ENCODE peak calls at places on chromosomes 16 and 17, in four cellular contexts. One of them, this sample, is unnamed.

GRCh38 chr16:53580038-53580802 is 77.2 kb upstream of the AKTIP start:
- DNase-seq in uterus: no peak
- DNase-seq in lung: no peak
- DNase-seq in HepG2: no peak
- DNase-seq in this sample: no peak

GRCh38 chr16:86734559-86735480 is 156.5 kb downstream of the FOXL1 start:
- DNase-seq in lung: no peak
- DNase-seq in HepG2: no peak
- DNase-seq in uterus: no peak
- DNase-seq in this sample: peak

GRCh38 chr16:14249291-14250032 is 178.3 kb downstream of the MRTFB start:
- DNase-seq in lung: no peak
- DNase-seq in HepG2: peak
- DNase-seq in uterus: peak
- DNase-seq in this sample: peak

GRCh38 chr16:8372141-8372540 is 218.2 kb downstream of the TMEM114 start:
- DNase-seq in lung: no peak
- DNase-seq in HepG2: no peak
- DNase-seq in uterus: no peak
- DNase-seq in this sample: no peak

GRCh38 chr17:37447641-37448040 is 41.0 kb downstream of the TADA2A start:
- DNase-seq in HepG2: no peak
- DNase-seq in uterus: no peak
- DNase-seq in lung: no peak
- DNase-seq in this sample: peak

GRCh38 chr16:59707441-59707840 is 973.3 kb upstream of the GOT2 start:
- DNase-seq in HepG2: no peak
- DNase-seq in lung: no peak
- DNase-seq in uterus: no peak
- DNase-seq in this sample: no peak

GRCh38 chr17:50127661-50128361 is 2.1 kb downstream of the SAMD14 start:
- DNase-seq in lung: no peak
- DNase-seq in HepG2: no peak
- DNase-seq in uterus: no peak
- DNase-seq in this sample: peak

GRCh38 chr17:46035112-46035818 is 36.2 kb downstream of the STH start:
- DNase-seq in uterus: no peak
- DNase-seq in HepG2: no peak
- DNase-seq in lung: no peak
- DNase-seq in this sample: peak

GRCh38 chr17:41061969-41062368 is 2.1 kb upstream of the KRTAP2-3 start:
- DNase-seq in uterus: no peak
- DNase-seq in HepG2: peak
- DNase-seq in lung: no peak
- DNase-seq in this sample: peak

GRCh38 chr17:4198995-4199394 is 56.0 kb downstream of the CYB5D2 start:
- DNase-seq in HepG2: no peak
- DNase-seq in lung: no peak
- DNase-seq in uterus: no peak
- DNase-seq in this sample: no peak

GRCh38 chr16:19005561-19006445 is 22.1 kb downstream of the TMC7 start:
- DNase-seq in uterus: no peak
- DNase-seq in HepG2: peak
- DNase-seq in lung: no peak
- DNase-seq in this sample: peak

GRCh38 chr16:51648521-51648920 is 497.5 kb upstream of the SALL1 start:
- DNase-seq in lung: no peak
- DNase-seq in uterus: no peak
- DNase-seq in HepG2: no peak
- DNase-seq in this sample: no peak

GRCh38 chr17:64024215-64024654 is 3.8 kb upstream of the ICAM2 start:
- DNase-seq in HepG2: no peak
- DNase-seq in uterus: no peak
- DNase-seq in lung: no peak
- DNase-seq in this sample: no peak

GRCh38 chr17:34579017-34579946 is at the start of gene TMEM132E:
- DNase-seq in HepG2: no peak
- DNase-seq in uterus: peak
- DNase-seq in lung: peak
- DNase-seq in this sample: no peak

GRCh38 chr17:5446786-5447185 is 7.8 kb upstream of the C1QBP start:
- DNase-seq in lung: no peak
- DNase-seq in uterus: no peak
- DNase-seq in HepG2: no peak
- DNase-seq in this sample: no peak

GRCh38 chr17:13864551-13864950 is 204.8 kb upstream of the COX10 start:
- DNase-seq in uterus: no peak
- DNase-seq in lung: no peak
- DNase-seq in HepG2: no peak
- DNase-seq in this sample: peak

GRCh38 chr16:88611220-88611821 is 27.1 kb upstream of the IL17C start:
- DNase-seq in uterus: no peak
- DNase-seq in HepG2: no peak
- DNase-seq in lung: no peak
- DNase-seq in this sample: no peak

GRCh38 chr17:21297026-21297520 is 12.6 kb downstream of the MAP2K3 start:
- DNase-seq in HepG2: no peak
- DNase-seq in uterus: no peak
- DNase-seq in lung: no peak
- DNase-seq in this sample: no peak

GRCh38 chr16:26194526-26194925 is 502.8 kb downstream of the HS3ST4 start:
- DNase-seq in lung: no peak
- DNase-seq in HepG2: no peak
- DNase-seq in uterus: no peak
- DNase-seq in this sample: no peak

GRCh38 chr17:58302171-58302918 is 21.6 kb upstream of the MPO start:
- DNase-seq in lung: peak
- DNase-seq in uterus: no peak
- DNase-seq in HepG2: no peak
- DNase-seq in this sample: no peak

GRCh38 chr17:40181205-40181604 is 3.9 kb downstream of the RAPGEFL1 start:
- DNase-seq in HepG2: no peak
- DNase-seq in lung: no peak
- DNase-seq in uterus: no peak
- DNase-seq in this sample: no peak

GRCh38 chr17:67525239-67526135 is 148.4 kb downstream of the PITPNC1 start:
- DNase-seq in HepG2: no peak
- DNase-seq in uterus: no peak
- DNase-seq in lung: no peak
- DNase-seq in this sample: no peak

GRCh38 chr17:79911430-79912399 is 72.5 kb upstream of the CBX4 start:
- DNase-seq in HepG2: no peak
- DNase-seq in uterus: no peak
- DNase-seq in lung: no peak
- DNase-seq in this sample: no peak

GRCh38 chr17:80676564-80676963 is 131.9 kb downstream of the RPTOR start:
- DNase-seq in lung: no peak
- DNase-seq in uterus: no peak
- DNase-seq in HepG2: no peak
- DNase-seq in this sample: no peak

GRCh38 chr16:58230259-58230658 is 32.4 kb upstream of the CSNK2A2 start:
- DNase-seq in HepG2: no peak
- DNase-seq in uterus: no peak
- DNase-seq in lung: no peak
- DNase-seq in this sample: no peak

GRCh38 chr17:36008998-36009665 is 7.8 kb upstream of the CCL15 start:
- DNase-seq in uterus: no peak
- DNase-seq in lung: no peak
- DNase-seq in HepG2: peak
- DNase-seq in this sample: peak

DNA sequence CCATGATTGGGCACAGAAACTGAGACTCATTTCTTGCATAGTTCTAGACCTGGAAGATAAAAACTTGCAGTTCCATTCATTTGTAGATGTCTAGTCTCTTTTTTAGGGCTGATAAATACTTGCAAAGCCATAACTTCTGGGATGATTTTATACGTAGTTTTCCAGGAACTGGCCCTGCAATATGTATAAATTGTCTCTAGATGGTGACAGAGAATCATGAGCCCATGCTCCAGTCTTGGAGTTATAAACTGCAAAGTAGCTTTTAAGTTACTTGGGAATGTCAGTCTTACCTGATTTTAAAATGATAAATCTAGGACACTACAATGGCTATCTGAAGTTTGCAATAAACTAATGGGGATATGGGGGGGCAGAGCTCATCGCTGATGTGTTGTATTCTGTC is 3.0 kb upstream of the ADAMTS18 start:
- DNase-seq in lung: no peak
- DNase-seq in HepG2: no peak
- DNase-seq in uterus: no peak
- DNase-seq in this sample: peak
- H3K4me3 ChIP-seq in lung: no peak
- H3K4me3 ChIP-seq in HepG2: no peak
- H3K4me3 ChIP-seq in uterus: no peak
- H3K4me3 ChIP-seq in this sample: no peak

GRCh38 chr17:51374220-51374619 is 113.9 kb downstream of the UTP18 start:
- DNase-seq in HepG2: no peak
- DNase-seq in uterus: no peak
- DNase-seq in lung: no peak
- DNase-seq in this sample: no peak

GRCh38 chr17:51372345-51373004 is 112.1 kb downstream of the UTP18 start:
- DNase-seq in uterus: no peak
- DNase-seq in HepG2: peak
- DNase-seq in lung: peak
- DNase-seq in this sample: peak

GRCh38 chr17:51366866-51367265 is 106.5 kb downstream of the UTP18 start:
- DNase-seq in HepG2: no peak
- DNase-seq in lung: no peak
- DNase-seq in uterus: no peak
- DNase-seq in this sample: no peak

GRCh38 chr17:51373489-51374194 is 113.3 kb downstream of the UTP18 start:
- DNase-seq in uterus: no peak
- DNase-seq in HepG2: no peak
- DNase-seq in lung: no peak
- DNase-seq in this sample: no peak

DNA sequence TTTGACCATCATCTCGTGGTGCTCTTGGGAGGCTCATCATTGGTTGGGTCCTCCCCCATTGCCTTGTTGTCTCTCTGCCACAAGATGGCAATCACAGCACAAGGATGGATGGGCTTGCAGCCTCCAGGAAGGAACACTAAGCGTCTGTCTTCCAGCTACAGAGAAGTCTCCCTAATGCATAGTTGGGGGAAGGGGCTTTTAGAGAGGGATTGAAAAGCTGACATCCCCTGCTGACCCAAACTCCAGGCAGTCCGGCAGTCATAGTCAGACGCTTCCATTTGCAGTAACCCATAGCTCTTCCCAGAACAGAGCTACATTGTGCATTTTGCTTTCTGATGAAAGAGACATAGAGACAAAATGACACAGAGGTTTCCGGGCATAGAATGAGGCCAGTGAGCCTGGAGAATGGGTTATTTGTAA is 111.4 kb downstream of the UTP18 start:
- DNase-seq in uterus: no peak
- DNase-seq in lung: no peak
- DNase-seq in HepG2: peak
- DNase-seq in this sample: peak
- TF ChIP-seq CTCF in uterus: peak
- TF ChIP-seq CTCF in lung: peak
- TF ChIP-seq CTCF in HepG2: peak
- TF ChIP-seq CTCF in this sample: peak

DNA sequence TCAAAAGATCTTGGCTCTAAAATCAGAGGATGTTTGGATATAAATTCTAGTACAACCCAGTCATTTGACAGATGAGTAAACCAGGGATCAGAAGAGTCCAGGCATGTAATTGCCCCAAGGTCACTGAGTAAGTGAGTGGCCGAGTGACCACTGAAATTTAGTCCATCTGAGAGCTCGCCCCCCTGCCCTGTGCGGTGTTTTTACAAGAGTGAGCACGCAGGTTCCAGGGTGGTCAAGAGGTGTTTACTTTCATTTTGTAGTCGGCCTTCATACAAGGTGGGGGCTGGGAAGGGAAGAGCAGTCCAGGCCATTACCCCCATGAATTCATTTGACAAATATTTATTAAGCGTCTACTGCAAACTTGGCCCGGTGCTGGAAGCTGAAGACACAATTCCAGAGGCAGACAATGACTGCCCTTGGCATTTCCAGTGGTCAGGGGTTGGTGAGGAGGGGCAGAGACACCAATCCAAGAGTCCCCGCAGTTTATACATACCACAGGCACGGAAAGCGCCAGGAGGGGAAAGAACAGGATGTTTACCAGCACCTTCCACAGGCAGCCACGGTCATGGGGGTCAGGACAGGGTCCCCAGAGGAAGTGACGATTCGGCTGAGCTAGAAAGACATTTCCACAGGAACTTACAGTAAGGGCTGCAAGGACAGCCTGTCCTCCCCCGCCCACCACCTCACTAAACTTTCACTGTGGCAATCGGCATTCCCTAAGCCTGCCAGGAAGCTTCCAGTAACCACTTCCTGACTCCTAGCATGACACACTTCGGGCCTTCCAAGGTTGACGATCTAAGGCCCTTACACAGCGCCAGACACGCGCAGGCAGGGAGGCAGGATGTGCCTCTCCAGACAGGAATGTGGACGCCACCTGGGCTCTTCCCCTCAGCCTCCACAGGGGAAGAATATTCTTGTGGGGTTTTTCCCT is 1.4 kb upstream of the MT2A start:
- DNase-seq in lung: peak
- DNase-seq in HepG2: peak
- DNase-seq in uterus: peak
- DNase-seq in this sample: peak
- H3K4me3 ChIP-seq in lung: no peak
- H3K4me3 ChIP-seq in HepG2: peak
- H3K4me3 ChIP-seq in uterus: no peak
- H3K4me3 ChIP-seq in this sample: peak

DNA sequence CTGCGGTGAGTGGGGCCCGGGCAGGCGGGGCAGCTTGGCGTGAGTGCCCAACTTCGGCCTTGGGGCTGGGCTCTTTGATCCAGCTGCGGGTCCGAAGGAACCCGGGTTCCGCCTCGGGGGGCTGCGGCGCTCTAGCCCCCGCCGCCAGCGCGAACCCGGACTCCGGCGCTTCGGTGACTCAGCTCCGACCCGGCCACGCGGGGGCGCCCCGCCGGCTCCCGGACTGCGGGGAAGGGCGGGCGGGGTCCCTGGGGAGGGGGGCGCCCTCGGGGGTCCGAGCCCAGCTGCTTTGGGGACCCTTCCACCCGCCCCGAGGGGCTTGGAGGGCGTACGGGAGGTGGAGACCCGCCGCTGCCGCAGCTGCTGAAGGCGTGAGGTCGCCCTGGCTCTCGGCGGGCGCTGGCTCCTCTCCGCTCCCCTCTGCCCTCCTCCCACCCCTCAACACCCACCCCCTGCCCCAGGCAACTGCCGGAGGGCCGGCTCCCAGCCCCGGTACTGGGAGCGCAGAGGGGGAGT is 461 bp downstream of the CPNE2 start:
- DNase-seq in lung: no peak
- DNase-seq in uterus: peak
- DNase-seq in HepG2: no peak
- DNase-seq in this sample: no peak
- TF ChIP-seq CTCF in lung: peak
- TF ChIP-seq CTCF in uterus: no peak
- TF ChIP-seq CTCF in HepG2: peak
- TF ChIP-seq CTCF in this sample: no peak